ENCODE peak calls at places on chromosomes 16 and 17, in nine cellular contexts. Q, Y, V, S, T, U, Z, H and I are unnamed samples.

GRCh38 chr16:29973384-29974246 is at the start of gene TAOK2:
- DNase-seq in T (peak), Q (peak), H (peak), U (peak), Y (peak), V (peak), Z (peak), S (peak), I (peak)

GRCh38 chr17:29607557-29608195 is 14.7 kb downstream of the ANKRD13B start:
- DNase-seq in U (no peak), Z (no peak), Q (no peak), H (no peak), Y (no peak), S (no peak), T (no peak), V (no peak), I (peak)

GRCh38 chr16:58333937-58334336 is 39.1 kb upstream of the PRSS54 start:
- DNase-seq in U (no peak), Q (no peak), Z (no peak), H (no peak), S (no peak), T (no peak), Y (no peak), V (no peak), I (no peak)

GRCh38 chr17:80797741-80798594 is 193.7 kb upstream of the CHMP6 start:
- DNase-seq in Y (no peak), Q (no peak), V (no peak), S (no peak), U (no peak), H (no peak), T (no peak), Z (no peak), I (peak)

GRCh38 chr16:17499223-17499902 is 28.6 kb upstream of the XYLT1 start:
- DNase-seq in Z (no peak), Q (no peak), Y (no peak), S (no peak), H (no peak), U (no peak), T (peak), V (no peak), I (no peak)

GRCh38 chr17:59333845-59334244 is 2.4 kb downstream of the YPEL2 start:
- DNase-seq in S (no peak), Y (no peak), V (no peak), T (no peak), U (no peak), Z (no peak), H (no peak), Q (no peak), I (no peak)

GRCh38 chr16:17372383-17372782 is 98.4 kb downstream of the XYLT1 start:
- DNase-seq in V (no peak), T (peak), Y (no peak), U (no peak), Z (no peak), S (no peak), H (no peak), Q (no peak), I (no peak)

GRCh38 chr16:26214694-26215093 is 522.9 kb downstream of the HS3ST4 start:
- DNase-seq in H (no peak), S (no peak), U (no peak), Z (no peak), Q (no peak), T (peak), V (no peak), Y (no peak), I (no peak)

GRCh38 chr16:1950559-1950958 is 3.9 kb downstream of the RPL3L start:
- DNase-seq in T (no peak), Y (no peak), U (no peak), Q (no peak), V (no peak), Z (no peak), H (no peak), S (no peak), I (peak)

DNA sequence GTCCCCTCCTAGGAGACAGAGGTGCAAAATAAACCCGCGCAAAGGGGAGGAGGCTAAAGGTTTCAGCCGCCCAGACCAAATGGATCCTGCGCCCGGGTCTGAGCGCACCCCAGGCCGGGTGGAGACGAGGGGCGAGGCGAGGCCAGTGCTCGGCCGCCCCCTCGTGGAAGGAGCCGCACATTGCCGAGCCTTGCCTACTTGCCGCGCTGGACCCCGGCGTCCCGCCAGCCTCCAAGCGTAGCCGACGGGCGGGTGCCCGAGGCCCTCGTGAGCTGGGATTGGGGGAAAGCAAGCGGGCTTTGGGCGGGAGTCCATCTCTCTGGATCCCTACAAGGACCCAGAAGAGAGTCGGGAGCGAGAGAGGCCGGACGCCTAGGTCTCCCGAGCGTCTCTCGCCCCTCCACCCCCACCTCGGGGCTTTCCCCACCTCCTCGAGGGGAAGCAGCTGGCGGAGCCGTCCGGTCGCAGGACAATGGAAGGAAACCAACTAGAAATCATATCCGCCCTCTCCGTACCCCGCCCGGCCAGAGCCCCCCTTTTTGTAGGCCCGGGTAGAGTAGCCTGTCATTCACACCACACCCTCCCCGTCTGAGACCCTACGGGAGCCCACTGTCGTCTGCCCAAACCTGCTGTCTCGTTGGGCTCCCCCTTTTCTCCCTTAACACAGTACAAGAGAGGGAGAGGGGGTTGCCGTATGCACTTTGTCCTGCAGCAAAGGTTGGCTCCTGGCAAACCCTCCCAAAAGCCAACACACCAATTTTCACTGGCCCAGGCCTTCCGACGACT is 664 bp upstream of the BCL6B start:
- DNase-seq in Z (peak), S (peak), V (peak), T (peak), H (peak), U (peak), Q (peak), Y (peak), I (peak)
- H3K4me3 ChIP-seq in Z (peak), S (peak), V (peak), T (peak), H (no peak), U (peak), Q (peak), Y (peak), I (no peak)

DNA sequence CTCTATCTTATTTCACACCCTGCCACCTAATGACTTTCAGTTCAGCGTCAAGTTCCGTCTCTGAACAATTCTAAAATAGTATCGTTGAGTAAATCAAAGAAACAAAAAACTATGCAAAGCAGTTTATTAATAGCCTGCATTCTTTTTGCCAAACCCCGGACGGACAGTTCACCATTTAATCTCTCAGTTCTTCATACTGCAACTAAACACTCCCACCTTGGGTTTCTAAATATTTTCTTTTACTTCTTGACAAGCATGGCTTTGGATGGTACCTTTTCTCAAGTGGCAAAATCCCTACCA is 1.2 kb downstream of the MYH11 start:
- DNase-seq in S (no peak), Y (no peak), U (no peak), Q (no peak), V (no peak), H (no peak), T (no peak), Z (no peak), I (no peak)
- H3K4me3 ChIP-seq in S (no peak), Y (no peak), U (peak), Q (no peak), V (no peak), H (no peak), T (no peak), Z (peak), I (no peak)

GRCh38 chr16:10729104-10729503 is 14.5 kb upstream of the NUBP1 start:
- DNase-seq in V (no peak), S (no peak), T (no peak), H (no peak), Q (no peak), Z (no peak), Y (no peak), U (no peak), I (no peak)
- H3K4me3 ChIP-seq in V (peak), S (no peak), T (no peak), H (no peak), Q (no peak), Z (no peak), Y (no peak), U (no peak), I (no peak)

DNA sequence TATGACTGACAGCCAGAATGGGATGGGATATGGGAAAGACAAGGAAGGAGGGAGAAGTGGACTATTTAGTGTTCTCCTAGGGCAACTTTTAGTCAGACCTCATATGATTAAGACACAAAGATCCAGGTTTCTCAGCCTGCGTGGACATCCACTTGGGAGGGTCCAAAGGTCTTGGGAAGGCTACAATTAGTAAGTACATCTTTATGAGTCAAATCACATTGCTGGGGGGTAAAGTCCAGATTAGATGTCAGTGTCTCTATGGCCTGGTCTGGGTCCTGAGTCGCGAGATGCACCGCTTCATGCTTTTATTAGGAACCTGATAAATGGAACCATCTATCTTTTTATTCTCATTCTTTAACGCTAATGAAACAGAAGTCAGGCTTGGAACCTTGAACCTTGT is 378.4 kb upstream of the ASIC2 start:
- DNase-seq in H (no peak), S (no peak), Y (no peak), Q (no peak), U (no peak), Z (no peak), V (no peak), T (no peak), I (peak)
- H3K4me3 ChIP-seq in H (no peak), S (no peak), Y (no peak), Q (no peak), U (no peak), Z (no peak), V (no peak), T (no peak), I (no peak)